ENCODE peak calls at places on chromosomes 11 and 22, in ten cellular contexts. One of them, this sample, is unnamed.
A peak's percentile ranks its signal among the peaks of the same experiment; 100 is the strongest.

GRCh38 chr22:20153945-20154344 is 3.1 kb upstream of the CCDC188 start:
- DNase-seq in epithelial cell of esophagus: no peak
- DNase-seq in heart right ventricle: no peak
- DNase-seq in astrocyte of the cerebellum: no peak
- DNase-seq in RWPE1: no peak
- DNase-seq in heart left ventricle: no peak
- DNase-seq in lower lobe of right lung: no peak
- DNase-seq in cardiac muscle cell: peak; percentile 27
- DNase-seq in pancreas: no peak
- DNase-seq in transverse colon: no peak
- DNase-seq in this sample: no peak

GRCh38 chr11:79249341-79249993 is 191.4 kb downstream of the TENM4 start:
- DNase-seq in epithelial cell of esophagus: peak; percentile 64
- DNase-seq in astrocyte of the cerebellum: no peak
- DNase-seq in heart right ventricle: no peak
- DNase-seq in lower lobe of right lung: no peak
- DNase-seq in cardiac muscle cell: no peak
- DNase-seq in transverse colon: no peak
- DNase-seq in pancreas: no peak
- DNase-seq in RWPE1: no peak
- DNase-seq in heart left ventricle: no peak
- DNase-seq in this sample: no peak

GRCh38 chr11:119721129-119722120 is 7.6 kb downstream of the NECTIN1 start:
- DNase-seq in heart right ventricle: peak; percentile 64
- DNase-seq in lower lobe of right lung: no peak
- DNase-seq in heart left ventricle: peak; percentile 57
- DNase-seq in cardiac muscle cell: peak; percentile 44
- DNase-seq in RWPE1: peak; percentile 64
- DNase-seq in astrocyte of the cerebellum: no peak
- DNase-seq in pancreas: no peak
- DNase-seq in epithelial cell of esophagus: peak; percentile 56
- DNase-seq in transverse colon: no peak
- DNase-seq in this sample: no peak

GRCh38 chr11:3738241-3738640 is 59.1 kb downstream of the NUP98 start:
- DNase-seq in astrocyte of the cerebellum: no peak
- DNase-seq in epithelial cell of esophagus: no peak
- DNase-seq in heart left ventricle: no peak
- DNase-seq in lower lobe of right lung: no peak
- DNase-seq in heart right ventricle: no peak
- DNase-seq in pancreas: no peak
- DNase-seq in transverse colon: no peak
- DNase-seq in RWPE1: no peak
- DNase-seq in cardiac muscle cell: no peak
- DNase-seq in this sample: no peak

GRCh38 chr11:5690736-5691135 is 1.1 kb downstream of the TRIM22 start:
- DNase-seq in RWPE1: no peak
- DNase-seq in heart left ventricle: peak; percentile 17
- DNase-seq in pancreas: no peak
- DNase-seq in astrocyte of the cerebellum: no peak
- DNase-seq in lower lobe of right lung: no peak
- DNase-seq in heart right ventricle: no peak
- DNase-seq in transverse colon: no peak
- DNase-seq in epithelial cell of esophagus: no peak
- DNase-seq in cardiac muscle cell: no peak
- DNase-seq in this sample: no peak

GRCh38 chr11:64121637-64122410 is 44.1 kb downstream of the MACROD1 start:
- DNase-seq in cardiac muscle cell: no peak
- DNase-seq in RWPE1: peak; percentile 54
- DNase-seq in transverse colon: no peak
- DNase-seq in astrocyte of the cerebellum: peak; percentile 86
- DNase-seq in lower lobe of right lung: no peak
- DNase-seq in pancreas: no peak
- DNase-seq in heart left ventricle: no peak
- DNase-seq in epithelial cell of esophagus: peak; percentile 58
- DNase-seq in heart right ventricle: no peak
- DNase-seq in this sample: no peak

GRCh38 chr11:823441-824291 is 4.1 kb upstream of the CRACR2B start:
- DNase-seq in heart left ventricle: no peak
- DNase-seq in transverse colon: no peak
- DNase-seq in astrocyte of the cerebellum: no peak
- DNase-seq in RWPE1: no peak
- DNase-seq in cardiac muscle cell: no peak
- DNase-seq in pancreas: no peak
- DNase-seq in lower lobe of right lung: no peak
- DNase-seq in heart right ventricle: no peak
- DNase-seq in epithelial cell of esophagus: no peak
- DNase-seq in this sample: no peak

GRCh38 chr11:95565692-95566091 is 223.9 kb downstream of the FAM76B start:
- DNase-seq in heart right ventricle: no peak
- DNase-seq in astrocyte of the cerebellum: no peak
- DNase-seq in transverse colon: no peak
- DNase-seq in heart left ventricle: no peak
- DNase-seq in RWPE1: no peak
- DNase-seq in epithelial cell of esophagus: no peak
- DNase-seq in lower lobe of right lung: no peak
- DNase-seq in cardiac muscle cell: no peak
- DNase-seq in pancreas: no peak
- DNase-seq in this sample: peak; percentile 17

GRCh38 chr22:41589260-41589600 is 410 bp downstream of the PMM1 start:
- DNase-seq in lower lobe of right lung: peak; percentile 58
- DNase-seq in RWPE1: no peak
- DNase-seq in transverse colon: no peak
- DNase-seq in heart right ventricle: no peak
- DNase-seq in pancreas: peak; percentile 57
- DNase-seq in astrocyte of the cerebellum: no peak
- DNase-seq in epithelial cell of esophagus: no peak
- DNase-seq in cardiac muscle cell: peak; percentile 44
- DNase-seq in heart left ventricle: no peak
- DNase-seq in this sample: no peak

GRCh38 chr22:30202531-30203006 is 44.0 kb downstream of the LIF start:
- DNase-seq in RWPE1: no peak
- DNase-seq in lower lobe of right lung: peak; percentile 69
- DNase-seq in astrocyte of the cerebellum: no peak
- DNase-seq in heart right ventricle: no peak
- DNase-seq in transverse colon: peak; percentile 77
- DNase-seq in cardiac muscle cell: peak; percentile 30
- DNase-seq in epithelial cell of esophagus: peak; percentile 79
- DNase-seq in heart left ventricle: no peak
- DNase-seq in pancreas: no peak
- DNase-seq in this sample: no peak

GRCh38 chr22:17272511-17272991 is 53.3 kb upstream of the ADA2 start:
- DNase-seq in pancreas: no peak
- DNase-seq in epithelial cell of esophagus: no peak
- DNase-seq in cardiac muscle cell: peak; percentile 24
- DNase-seq in transverse colon: no peak
- DNase-seq in heart right ventricle: peak; percentile 3
- DNase-seq in lower lobe of right lung: peak; percentile 25
- DNase-seq in heart left ventricle: peak; percentile 2
- DNase-seq in astrocyte of the cerebellum: no peak
- DNase-seq in RWPE1: no peak
- DNase-seq in this sample: no peak

GRCh38 chr11:70595016-70595415 is 196.7 kb downstream of the CTTN start:
- DNase-seq in lower lobe of right lung: no peak
- DNase-seq in transverse colon: no peak
- DNase-seq in heart left ventricle: no peak
- DNase-seq in astrocyte of the cerebellum: no peak
- DNase-seq in pancreas: no peak
- DNase-seq in RWPE1: no peak
- DNase-seq in heart right ventricle: no peak
- DNase-seq in epithelial cell of esophagus: no peak
- DNase-seq in cardiac muscle cell: no peak
- DNase-seq in this sample: no peak

GRCh38 chr22:45009881-45010531 is at the start of gene PHF21B:
- DNase-seq in epithelial cell of esophagus: peak; percentile 24
- DNase-seq in cardiac muscle cell: peak; percentile 94
- DNase-seq in heart right ventricle: peak; percentile 57
- DNase-seq in astrocyte of the cerebellum: peak; percentile 18
- DNase-seq in RWPE1: peak; percentile 19
- DNase-seq in lower lobe of right lung: no peak
- DNase-seq in heart left ventricle: peak; percentile 60
- DNase-seq in transverse colon: no peak
- DNase-seq in pancreas: no peak
- DNase-seq in this sample: peak; percentile 56

GRCh38 chr11:9571766-9572120 is 1.7 kb upstream of the WEE1 start:
- DNase-seq in lower lobe of right lung: no peak
- DNase-seq in cardiac muscle cell: no peak
- DNase-seq in heart left ventricle: no peak
- DNase-seq in pancreas: no peak
- DNase-seq in heart right ventricle: no peak
- DNase-seq in transverse colon: no peak
- DNase-seq in astrocyte of the cerebellum: no peak
- DNase-seq in RWPE1: no peak
- DNase-seq in epithelial cell of esophagus: no peak
- DNase-seq in this sample: no peak
- TF ChIP-seq CTCF in lower lobe of right lung: no peak
- TF ChIP-seq CTCF in cardiac muscle cell: no peak
- TF ChIP-seq CTCF in heart left ventricle: no peak
- TF ChIP-seq CTCF in pancreas: no peak
- TF ChIP-seq CTCF in heart right ventricle: no peak
- TF ChIP-seq CTCF in transverse colon: no peak
- TF ChIP-seq CTCF in astrocyte of the cerebellum: no peak
- TF ChIP-seq CTCF in RWPE1: no peak
- TF ChIP-seq CTCF in epithelial cell of esophagus: no peak
- TF ChIP-seq CTCF in this sample: no peak

GRCh38 chr11:65185166-65185565 is 3.4 kb downstream of the CAPN1 start:
- DNase-seq in lower lobe of right lung: no peak
- DNase-seq in pancreas: no peak
- DNase-seq in cardiac muscle cell: no peak
- DNase-seq in epithelial cell of esophagus: no peak
- DNase-seq in heart right ventricle: no peak
- DNase-seq in heart left ventricle: no peak
- DNase-seq in transverse colon: no peak
- DNase-seq in RWPE1: no peak
- DNase-seq in astrocyte of the cerebellum: no peak
- DNase-seq in this sample: no peak

GRCh38 chr11:65184146-65184545 is 2.4 kb downstream of the CAPN1 start:
- DNase-seq in astrocyte of the cerebellum: no peak
- DNase-seq in transverse colon: no peak
- DNase-seq in cardiac muscle cell: no peak
- DNase-seq in heart right ventricle: no peak
- DNase-seq in pancreas: no peak
- DNase-seq in lower lobe of right lung: no peak
- DNase-seq in heart left ventricle: no peak
- DNase-seq in epithelial cell of esophagus: no peak
- DNase-seq in RWPE1: no peak
- DNase-seq in this sample: no peak

GRCh38 chr11:65186701-65187100 is 5.0 kb downstream of the CAPN1 start:
- DNase-seq in RWPE1: no peak
- DNase-seq in transverse colon: no peak
- DNase-seq in heart left ventricle: no peak
- DNase-seq in astrocyte of the cerebellum: no peak
- DNase-seq in lower lobe of right lung: no peak
- DNase-seq in pancreas: no peak
- DNase-seq in cardiac muscle cell: no peak
- DNase-seq in heart right ventricle: no peak
- DNase-seq in epithelial cell of esophagus: no peak
- DNase-seq in this sample: no peak

GRCh38 chr11:65187146-65187675 is 5.5 kb downstream of the CAPN1 start:
- DNase-seq in transverse colon: no peak
- DNase-seq in lower lobe of right lung: no peak
- DNase-seq in heart left ventricle: no peak
- DNase-seq in RWPE1: no peak
- DNase-seq in astrocyte of the cerebellum: no peak
- DNase-seq in heart right ventricle: no peak
- DNase-seq in pancreas: no peak
- DNase-seq in cardiac muscle cell: no peak
- DNase-seq in epithelial cell of esophagus: no peak
- DNase-seq in this sample: no peak

DNA sequence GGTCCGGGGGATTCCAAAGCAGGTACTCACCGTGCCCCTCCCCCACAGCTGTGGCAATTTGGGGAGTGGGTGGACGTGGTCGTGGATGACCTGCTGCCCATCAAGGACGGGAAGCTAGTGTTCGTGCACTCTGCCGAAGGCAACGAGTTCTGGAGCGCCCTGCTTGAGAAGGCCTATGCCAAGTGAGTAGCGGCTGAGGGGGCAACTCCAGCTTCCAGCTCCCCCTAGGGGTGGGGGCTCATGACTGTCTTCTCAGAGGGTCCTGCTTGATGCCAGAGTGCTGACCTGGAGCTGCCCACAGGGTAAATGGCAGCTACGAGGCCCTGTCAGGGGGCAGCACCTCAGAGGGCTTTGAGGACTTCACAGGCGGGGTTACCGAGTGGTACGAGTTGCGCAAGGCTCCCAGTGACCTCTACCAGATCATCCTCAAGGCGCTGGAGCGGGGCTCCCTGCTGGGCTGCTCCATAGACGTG is 4.2 kb downstream of the CAPN1 start:
- DNase-seq in epithelial cell of esophagus: no peak
- DNase-seq in pancreas: no peak
- DNase-seq in heart right ventricle: no peak
- DNase-seq in transverse colon: no peak
- DNase-seq in astrocyte of the cerebellum: no peak
- DNase-seq in lower lobe of right lung: no peak
- DNase-seq in heart left ventricle: no peak
- DNase-seq in cardiac muscle cell: no peak
- DNase-seq in RWPE1: no peak
- DNase-seq in this sample: no peak
- TF ChIP-seq CTCF in epithelial cell of esophagus: no peak
- TF ChIP-seq CTCF in pancreas: no peak
- TF ChIP-seq CTCF in heart right ventricle: no peak
- TF ChIP-seq CTCF in transverse colon: no peak
- TF ChIP-seq CTCF in astrocyte of the cerebellum: peak; percentile 2
- TF ChIP-seq CTCF in lower lobe of right lung: no peak
- TF ChIP-seq CTCF in heart left ventricle: no peak
- TF ChIP-seq CTCF in cardiac muscle cell: no peak
- TF ChIP-seq CTCF in RWPE1: no peak
- TF ChIP-seq CTCF in this sample: no peak

GRCh38 chr11:122202951-122203456 is 87.0 kb upstream of the BLID start:
- DNase-seq in pancreas: peak; percentile 48
- DNase-seq in lower lobe of right lung: peak; percentile 65
- DNase-seq in heart right ventricle: peak; percentile 66
- DNase-seq in epithelial cell of esophagus: peak; percentile 79
- DNase-seq in RWPE1: peak; percentile 81
- DNase-seq in heart left ventricle: peak; percentile 66
- DNase-seq in cardiac muscle cell: peak; percentile 74
- DNase-seq in astrocyte of the cerebellum: no peak
- DNase-seq in transverse colon: peak; percentile 40
- DNase-seq in this sample: no peak
- TF ChIP-seq CTCF in pancreas: peak; percentile 95
- TF ChIP-seq CTCF in lower lobe of right lung: peak; percentile 96
- TF ChIP-seq CTCF in heart right ventricle: peak; percentile 95
- TF ChIP-seq CTCF in epithelial cell of esophagus: peak; percentile 99
- TF ChIP-seq CTCF in RWPE1: peak; percentile 98
- TF ChIP-seq CTCF in heart left ventricle: peak; percentile 100
- TF ChIP-seq CTCF in cardiac muscle cell: peak; percentile 99
- TF ChIP-seq CTCF in astrocyte of the cerebellum: peak; percentile 100
- TF ChIP-seq CTCF in transverse colon: peak; percentile 91
- TF ChIP-seq CTCF in this sample: peak; percentile 72

DNA sequence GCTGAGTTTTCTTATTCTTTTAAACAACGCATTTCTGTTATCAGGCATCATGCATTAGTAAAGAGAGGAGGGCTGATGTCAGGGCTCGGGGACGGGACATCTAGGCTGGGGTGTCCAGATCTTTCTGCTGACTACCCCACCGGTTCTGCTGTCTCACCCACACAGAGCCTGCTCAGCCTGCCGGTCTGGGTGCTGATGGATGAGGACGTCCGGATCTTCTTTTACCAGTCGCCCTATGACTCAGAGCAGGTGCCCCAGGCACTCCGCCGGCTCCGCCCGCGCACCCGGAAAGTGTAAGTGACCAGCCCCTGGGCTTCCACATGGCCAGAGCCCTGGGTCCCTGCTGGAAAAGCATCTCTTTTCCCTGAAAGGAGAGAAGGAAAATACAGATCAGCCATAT is 9.4 kb downstream of the NCF4 start:
- DNase-seq in heart right ventricle: no peak
- DNase-seq in epithelial cell of esophagus: peak; percentile 91
- DNase-seq in cardiac muscle cell: no peak
- DNase-seq in astrocyte of the cerebellum: no peak
- DNase-seq in RWPE1: peak; percentile 52
- DNase-seq in lower lobe of right lung: no peak
- DNase-seq in heart left ventricle: no peak
- DNase-seq in pancreas: no peak
- DNase-seq in transverse colon: no peak
- DNase-seq in this sample: no peak
- TF ChIP-seq CTCF in heart right ventricle: no peak
- TF ChIP-seq CTCF in epithelial cell of esophagus: no peak
- TF ChIP-seq CTCF in cardiac muscle cell: no peak
- TF ChIP-seq CTCF in astrocyte of the cerebellum: no peak
- TF ChIP-seq CTCF in RWPE1: no peak
- TF ChIP-seq CTCF in lower lobe of right lung: no peak
- TF ChIP-seq CTCF in heart left ventricle: no peak
- TF ChIP-seq CTCF in pancreas: no peak
- TF ChIP-seq CTCF in transverse colon: no peak
- TF ChIP-seq CTCF in this sample: no peak